ENCODE peak calls at places on chromosomes 7 and 10, in six cellular contexts. D is heart left ventricle; I is CD8-positive, alpha-beta memory T cell; K is CD8-positive, alpha-beta T cell; H is HCT116; V is right atrium auricular region. Q is an unnamed sample. For H3K9me3, the result is how much of the 10 kb centered on the place peaks cover.

GRCh38 chr10:31620236-31621151 is 301.5 kb downstream of the ZEB1 start:
- DNase-seq in D (peak), I (no peak), K (no peak), H (no peak), V (peak), Q (no peak)

GRCh38 chr10:123782549-123782948 is 109.1 kb downstream of the CPXM2 start:
- DNase-seq in D (no peak), I (no peak), K (no peak), H (no peak), V (peak), Q (no peak)

GRCh38 chr7:145850636-145851035 is 266.0 kb upstream of the CNTNAP2 start:
- DNase-seq in D (no peak), I (no peak), K (no peak), H (no peak), V (no peak), Q (no peak)

GRCh38 chr10:10222288-10222945 is 795.3 kb upstream of the CELF2 start:
- DNase-seq in D (no peak), I (no peak), K (no peak), H (no peak), V (no peak), Q (no peak)

GRCh38 chr7:104328970-104329825 is 795 bp downstream of the LHFPL3 start:
- DNase-seq in D (no peak), I (no peak), K (no peak), H (no peak), V (no peak), Q (no peak)

GRCh38 chr10:86139066-86139657 is 227.4 kb downstream of the GRID1 start:
- DNase-seq in D (no peak), I (no peak), K (no peak), H (peak), V (no peak), Q (peak)

GRCh38 chr10:70649526-70649925 is 22.8 kb upstream of the ADAMTS14 start:
- DNase-seq in D (no peak), I (no peak), K (no peak), H (no peak), V (no peak), Q (no peak)

GRCh38 chr10:82850166-82850565 is 975.2 kb downstream of the NRG3 start:
- DNase-seq in D (no peak), I (no peak), K (no peak), H (no peak), V (no peak), Q (no peak)

GRCh38 chr7:50952544-50952943 is 169.8 kb upstream of the GRB10 start:
- DNase-seq in D (no peak), I (no peak), K (no peak), H (no peak), V (no peak), Q (peak)

GRCh38 chr10:131312261-131312801 is 810 bp upstream of the TCERG1L start:
- DNase-seq in D (no peak), I (no peak), K (no peak), H (no peak), V (no peak), Q (no peak)

GRCh38 chr7:76325092-76325491 is 22.6 kb downstream of the HSPB1 start:
- DNase-seq in D (no peak), I (no peak), K (no peak), H (no peak), V (no peak), Q (no peak)

GRCh38 chr7:106858618-106859532 is 6.2 kb upstream of the PIK3CG start:
- DNase-seq in D (peak), I (no peak), K (no peak), H (no peak), V (no peak), Q (no peak)

GRCh38 chr7:135160098-135160857 is 10.2 kb downstream of the CYREN start:
- DNase-seq in D (no peak), I (no peak), K (no peak), H (no peak), V (no peak), Q (no peak)

GRCh38 chr7:135162382-135163001 is 8.0 kb downstream of the CYREN start:
- DNase-seq in D (no peak), I (no peak), K (no peak), H (no peak), V (no peak), Q (no peak)

GRCh38 chr7:135160858-135161653 is 9.5 kb downstream of the CYREN start:
- DNase-seq in D (no peak), I (no peak), K (no peak), H (no peak), V (no peak), Q (no peak)

GRCh38 chr7:135159359-135160087 is 11.0 kb downstream of the CYREN start:
- DNase-seq in D (no peak), I (no peak), K (no peak), H (no peak), V (no peak), Q (no peak)

DNA sequence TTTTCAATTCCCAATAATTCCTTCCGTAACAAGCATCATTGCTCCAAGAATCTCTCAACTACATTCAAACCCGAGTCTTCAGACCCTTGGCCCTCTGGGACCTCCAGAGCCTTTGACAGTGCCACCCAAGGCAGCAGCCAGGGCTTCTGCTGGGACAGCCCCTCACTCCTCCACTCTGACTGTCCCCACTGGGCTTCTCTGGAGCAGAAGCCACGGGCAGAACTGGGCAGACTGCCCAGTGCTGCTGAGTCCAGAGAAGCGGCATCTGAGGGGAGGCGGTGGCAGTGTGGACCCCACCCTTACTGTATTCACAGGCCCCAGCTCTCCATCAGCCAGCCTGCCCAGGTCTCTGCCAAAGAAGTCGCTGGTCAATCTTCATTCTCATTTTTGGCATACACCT is 8.8 kb downstream of the CYREN start:
- DNase-seq in D (no peak), I (no peak), K (no peak), H (no peak), V (no peak), Q (no peak)
- H3K9me3 ChIP-seq in D (under half), I (under half), K (under half), H (under half), V (under half), Q (under half)

GRCh38 chr7:156027821-156028220 is 215.6 kb upstream of the SHH start:
- DNase-seq in D (no peak), I (no peak), K (no peak), H (no peak), V (no peak), Q (no peak)
- H3K9me3 ChIP-seq in D (under half), I (under half), K (under half), H (under half), V (under half), Q (under half)

GRCh38 chr7:157662110-157662791 is 325.4 kb downstream of the DNAJB6 start:
- DNase-seq in D (no peak), I (no peak), K (no peak), H (no peak), V (no peak), Q (no peak)
- H3K9me3 ChIP-seq in D (under half), I (under half), K (under half), H (under half), V (under half), Q (under half)

GRCh38 chr10:28331821-28332220 is 29.0 kb upstream of the MPP7 start:
- DNase-seq in D (no peak), I (peak), K (no peak), H (no peak), V (no peak), Q (no peak)
- H3K9me3 ChIP-seq in D (under half), I (under half), K (under half), H (under half), V (under half), Q (under half)

DNA sequence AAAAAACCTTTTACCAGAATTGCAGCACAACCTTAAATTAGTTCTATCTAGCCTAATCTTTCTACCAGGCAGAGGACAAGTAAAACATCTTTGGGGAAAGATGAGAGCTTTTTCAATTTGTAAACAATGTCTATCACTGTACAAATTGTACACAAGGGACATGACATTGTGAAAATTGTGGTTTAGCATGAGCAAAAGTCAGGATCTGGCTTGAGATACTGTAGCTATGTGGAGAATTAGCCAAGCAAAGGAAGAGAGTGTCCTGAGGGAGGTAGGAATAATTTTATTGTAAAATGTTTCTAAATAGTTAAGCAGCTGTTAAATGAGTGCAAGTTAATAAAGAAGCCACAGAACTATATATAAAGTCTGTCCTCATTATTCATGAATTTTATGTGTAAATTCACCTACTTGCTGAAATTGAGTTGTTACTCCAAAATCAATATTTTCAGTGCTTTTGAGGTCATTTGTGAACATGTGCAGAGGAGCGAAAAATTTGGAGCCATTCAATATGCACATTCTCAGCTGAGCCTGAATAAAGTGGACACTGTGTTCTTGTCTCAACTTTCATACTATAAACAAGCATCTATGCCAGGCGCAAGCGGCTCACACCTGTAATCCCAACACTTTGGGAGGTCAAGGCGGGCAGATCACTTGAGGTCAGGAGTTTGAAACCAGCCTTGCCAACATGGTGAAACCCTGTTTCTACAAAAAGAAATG is 42.8 kb upstream of the POM121L12 start:
- DNase-seq in D (no peak), I (no peak), K (no peak), H (no peak), V (no peak), Q (no peak)
- H3K9me3 ChIP-seq in D (under half), I (under half), K (under half), H (under half), V (under half), Q (under half)

DNA sequence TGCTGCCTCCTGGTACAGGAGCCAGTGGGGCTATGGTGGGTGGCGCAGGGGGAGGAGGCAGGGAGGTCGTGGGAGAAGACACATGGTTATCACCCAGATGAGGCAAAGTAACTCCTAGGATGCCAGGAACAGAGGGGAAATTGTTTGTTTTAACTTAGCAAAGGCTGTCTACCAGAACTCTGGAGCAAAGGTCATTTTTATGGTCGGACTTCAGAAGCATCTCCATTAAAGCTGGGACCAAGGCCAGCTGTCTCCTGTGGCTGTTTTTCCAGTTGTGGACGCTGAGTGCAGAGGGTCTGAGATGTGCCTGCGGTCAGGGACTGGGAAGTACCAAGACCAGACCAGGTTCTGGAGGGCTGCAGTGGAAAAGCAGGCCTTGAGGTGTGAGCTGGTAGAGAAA is 525.9 kb upstream of the FOXK1 start:
- DNase-seq in D (no peak), I (no peak), K (no peak), H (no peak), V (no peak), Q (no peak)
- H3K9me3 ChIP-seq in D (under half), I (under half), K (under half), H (under half), V (under half), Q (under half)

Q was measured in pancreas.